ENCODE peak calls at places on chromosomes 16 and 17, in seven cellular contexts. U is lower leg skin, M is GM12878, Z is IMR-90, Q is tibial nerve, D is H54, V is body of pancreas. Y is an unnamed sample.

GRCh38 chr16:86563489-86564345 is 2.9 kb upstream of the FOXC2 start:
- DNase-seq in Z (peak; percentile 89), M (peak; percentile 17), Q (peak; percentile 94), V (peak; percentile 91), U (peak; percentile 92), D (peak; percentile 82), Y (peak; percentile 92)

GRCh38 chr16:56488035-56488434 is 31.8 kb downstream of the BBS2 start:
- DNase-seq in M (no peak), U (no peak), V (no peak), D (no peak), Z (no peak), Q (no peak), Y (no peak)

GRCh38 chr17:27870345-27870744 is 22.8 kb downstream of the LYRM9 start:
- DNase-seq in V (no peak), M (no peak), D (no peak), U (no peak), Z (no peak), Q (no peak), Y (no peak)

GRCh38 chr16:86033016-86033474 is 134.1 kb downstream of the IRF8 start:
- DNase-seq in D (no peak), Z (no peak), Q (no peak), U (no peak), M (no peak), V (peak; percentile 6), Y (no peak)

GRCh38 chr16:9495824-9496223 is 404.4 kb downstream of the HAPSTR1 start:
- DNase-seq in D (no peak), Q (no peak), U (no peak), V (no peak), Z (no peak), M (no peak), Y (no peak)

GRCh38 chr16:27431773-27432599 is 30.0 kb downstream of the IL21R start:
- DNase-seq in V (no peak), U (peak; percentile 11), M (no peak), Q (no peak), Z (peak; percentile 45), D (peak; percentile 52), Y (no peak)

GRCh38 chr16:14121135-14121534 is 50.0 kb downstream of the MRTFB start:
- DNase-seq in D (no peak), M (peak; percentile 28), Q (no peak), U (no peak), V (no peak), Z (no peak), Y (no peak)

GRCh38 chr16:30876867-30877266 is 17.0 kb downstream of the BCL7C start:
- DNase-seq in D (no peak), V (no peak), M (no peak), U (no peak), Z (no peak), Q (no peak), Y (no peak)

GRCh38 chr17:80611831-80612230 is 67.2 kb downstream of the RPTOR start:
- DNase-seq in Q (no peak), V (no peak), U (no peak), Z (no peak), D (no peak), M (no peak), Y (no peak)

GRCh38 chr17:20983359-20983637 is 59.5 kb downstream of the USP22 start:
- DNase-seq in M (no peak), Q (no peak), D (no peak), U (no peak), Z (no peak), V (no peak), Y (no peak)

GRCh38 chr17:57999496-58000017 is 7.5 kb downstream of the SRSF1 start:
- DNase-seq in U (no peak), M (peak; percentile 55), D (no peak), Q (no peak), V (no peak), Z (peak; percentile 79), Y (peak; percentile 79)

GRCh38 chr16:80167657-80168056 is 373.1 kb upstream of the DYNLRB2 start:
- DNase-seq in V (no peak), D (no peak), M (no peak), U (no peak), Q (no peak), Z (no peak), Y (no peak)

GRCh38 chr17:2853111-2853721 is 57.0 kb downstream of the RAP1GAP2 start:
- DNase-seq in Q (no peak), V (peak; percentile 67), M (no peak), U (no peak), D (peak; percentile 89), Z (peak; percentile 49), Y (no peak)

GRCh38 chr16:22670044-22670536 is 143.9 kb upstream of the HS3ST2 start:
- DNase-seq in D (no peak), U (no peak), V (no peak), Z (no peak), M (no peak), Q (no peak), Y (no peak)

GRCh38 chr17:48453447-48453846 is 23.4 kb upstream of the SKAP1 start:
- DNase-seq in M (no peak), U (no peak), Q (no peak), V (no peak), Z (no peak), D (no peak), Y (no peak)

GRCh38 chr17:57010495-57010894 is 32.6 kb downstream of the SCPEP1 start:
- DNase-seq in M (no peak), V (no peak), Q (no peak), D (no peak), U (no peak), Z (no peak), Y (no peak)

GRCh38 chr16:9047689-9048301 is 43.6 kb upstream of the HAPSTR1 start:
- DNase-seq in D (peak; percentile 68), Q (peak; percentile 54), M (peak; percentile 62), U (peak; percentile 93), Z (peak; percentile 99), V (peak; percentile 93), Y (peak; percentile 77)

GRCh38 chr17:73513426-73513825 is 130.8 kb downstream of the SDK2 start:
- DNase-seq in D (no peak), V (no peak), Z (no peak), M (no peak), Q (no peak), U (no peak), Y (no peak)

GRCh38 chr17:80171681-80172080 is 1.9 kb downstream of the CARD14 start:
- DNase-seq in V (no peak), D (no peak), Q (no peak), U (no peak), M (no peak), Z (no peak), Y (no peak)

DNA sequence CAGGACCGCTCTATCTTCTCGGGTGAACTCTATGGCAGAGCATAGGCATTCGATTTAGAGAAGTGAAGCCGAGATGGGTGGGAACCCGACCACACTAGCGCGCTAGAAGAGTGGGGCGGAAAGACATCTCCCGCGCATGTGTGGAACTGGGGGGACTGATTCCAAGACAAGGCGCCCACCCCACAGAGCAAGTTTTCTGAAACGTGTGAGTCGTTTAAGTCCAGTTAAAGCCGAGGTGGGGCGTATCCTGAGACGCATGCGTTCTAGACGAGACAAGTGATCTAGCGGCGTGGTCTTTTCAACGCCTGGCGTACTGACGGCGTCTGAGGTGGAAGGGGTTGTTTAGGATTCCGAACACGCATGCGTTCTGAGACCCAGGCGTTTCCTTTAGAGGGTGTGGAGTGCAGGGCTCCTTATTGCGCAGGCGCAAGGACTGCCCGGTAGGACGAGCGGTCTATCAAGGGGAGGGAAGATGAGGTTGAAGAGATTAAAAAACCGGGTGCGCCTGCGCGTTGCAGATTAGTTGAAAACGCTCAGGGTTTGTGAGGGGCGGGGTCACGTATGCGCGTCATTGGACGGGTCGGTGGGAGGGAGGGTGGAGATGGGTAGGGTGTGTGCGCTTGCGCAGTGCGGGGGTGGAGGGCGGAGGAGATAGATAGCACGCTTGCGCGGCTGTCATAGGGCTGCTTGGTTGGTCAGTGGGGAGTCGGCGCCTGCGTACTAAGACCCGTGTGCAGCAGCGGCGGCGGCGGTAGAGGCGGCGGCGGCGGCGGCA is at the start of gene EIF5A:
- DNase-seq in V (peak; percentile 100), Q (peak; percentile 98), M (peak; percentile 100), U (peak; percentile 100), Z (peak; percentile 100), D (peak; percentile 99), Y (peak; percentile 100)
- TF ChIP-seq POLR2A in V (peak; percentile 89), Q (peak; percentile 78), M (peak; percentile 84), U (no peak), Z (peak; percentile 69), D (peak; percentile 55), Y (peak; percentile 95)

DNA sequence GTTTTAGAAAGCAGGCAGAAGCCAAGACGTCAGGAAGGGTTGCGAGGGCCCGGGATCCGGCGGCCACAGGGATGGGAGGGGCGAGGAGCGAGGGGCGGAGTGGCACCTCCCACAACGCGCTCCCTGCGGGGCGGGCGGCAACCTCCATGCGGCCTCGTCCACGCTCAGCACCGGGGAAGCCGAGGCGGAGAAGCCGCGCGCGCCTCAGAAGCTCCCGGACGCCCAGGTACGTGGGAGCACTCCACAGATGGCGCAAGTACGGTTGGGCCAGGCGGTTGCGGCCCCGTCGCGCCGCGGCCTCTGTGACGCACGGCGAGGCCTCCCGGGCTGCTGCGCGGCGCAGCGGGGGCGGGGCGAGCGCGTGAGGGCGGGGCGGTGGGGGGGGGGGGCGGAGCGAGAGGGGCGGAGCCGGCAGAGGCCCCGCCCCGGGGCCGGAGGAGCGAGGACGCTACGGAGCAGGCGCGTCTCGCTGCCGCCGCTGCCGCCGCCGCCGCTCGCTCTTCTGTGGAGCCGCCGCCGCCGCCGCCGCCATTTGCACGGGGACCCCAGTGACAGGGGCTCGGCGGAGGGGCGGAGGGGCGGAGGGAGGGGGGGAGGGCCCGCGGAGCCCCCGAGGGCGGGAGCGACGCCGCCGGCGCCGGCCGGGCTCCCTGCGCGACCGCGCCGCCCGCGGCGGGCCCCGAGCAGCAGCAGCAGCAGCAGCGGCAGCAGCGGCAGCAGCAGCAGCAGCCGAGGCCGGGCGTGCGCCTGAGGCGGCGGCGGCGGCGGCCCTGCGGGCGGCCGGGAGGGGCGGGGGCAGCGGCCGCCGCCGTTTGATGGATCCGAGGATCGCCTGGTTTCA is at the start of gene TENT4B:
- DNase-seq in M (peak; percentile 57), D (peak; percentile 87), U (peak; percentile 78), Z (peak; percentile 66), V (peak; percentile 89), Q (peak; percentile 73), Y (peak; percentile 95)
- TF ChIP-seq POLR2A in M (peak; percentile 94), D (peak; percentile 91), U (peak; percentile 44), Z (peak; percentile 85), V (peak; percentile 87), Q (peak; percentile 73), Y (peak; percentile 56)

GRCh38 chr16:15856901-15857778 is at the start of gene MYH11:
- DNase-seq in M (no peak), D (no peak), V (no peak), U (no peak), Z (no peak), Q (no peak), Y (no peak)
- TF ChIP-seq POLR2A in M (no peak), D (no peak), V (no peak), U (no peak), Z (no peak), Q (no peak), Y (no peak)

DNA sequence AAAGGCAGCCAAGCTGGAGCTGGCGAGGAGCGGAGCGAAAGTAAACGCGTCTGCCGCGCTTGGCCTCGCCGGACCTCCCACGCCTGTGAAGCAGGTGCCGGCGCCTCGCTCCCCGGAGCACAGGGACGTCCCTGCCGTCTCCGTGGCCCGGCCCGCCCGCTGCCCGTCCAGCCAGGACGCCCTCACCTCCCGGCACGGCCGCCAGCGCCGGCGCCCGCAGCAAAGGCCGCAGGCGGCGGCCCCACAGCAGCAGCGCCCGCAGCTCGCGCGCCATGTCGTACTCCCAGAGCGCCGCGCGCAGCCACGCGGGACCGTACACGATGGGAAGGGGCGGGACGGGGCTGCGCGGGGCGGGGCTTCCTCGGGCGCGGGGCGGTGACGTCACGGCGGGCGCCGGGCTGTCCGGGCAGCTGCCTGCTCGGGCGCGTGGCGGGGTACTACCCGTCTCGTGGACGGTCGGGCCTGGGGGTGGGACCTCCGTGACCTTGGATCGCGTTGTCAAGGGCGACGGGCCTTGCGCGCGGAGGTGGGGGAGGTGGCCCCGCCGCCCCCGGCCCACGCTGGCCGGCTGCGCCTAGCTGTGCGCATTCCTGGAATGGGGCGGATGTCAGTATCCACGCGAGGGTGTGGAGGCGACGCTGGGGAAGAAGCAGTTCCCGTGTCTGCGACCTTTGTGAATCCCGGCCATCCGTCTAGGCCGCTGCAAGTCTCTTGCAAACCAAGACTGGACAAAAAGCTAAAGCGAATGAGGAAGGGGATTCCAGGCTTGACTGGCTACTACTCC is at the start of gene TRAP1:
- DNase-seq in M (peak; percentile 37), Z (peak; percentile 75), U (peak; percentile 85), V (peak; percentile 88), Q (peak; percentile 83), D (peak; percentile 88), Y (peak; percentile 92)
- TF ChIP-seq POLR2A in M (peak; percentile 95), Z (peak; percentile 87), U (peak; percentile 40), V (peak; percentile 79), Q (peak; percentile 45), D (peak; percentile 94), Y (peak; percentile 89)

Y was measured in erythroblast.